ENCODE peak calls at places on chromosomes 1 and 21, in four cellular contexts. G, L, R and K are unnamed samples. For H3K4me1 and H3K36me3, the result is how much of the 10 kb centered on the place peaks cover.

GRCh38 chr1:182389619-182390047 is 2.0 kb downstream of the GLUL start:
- DNase-seq in R (peak), G (no peak), L (peak), K (no peak)

GRCh38 chr1:173414136-173414535 is 63.0 kb upstream of the PRDX6 start:
- DNase-seq in R (no peak), G (no peak), L (no peak), K (no peak)

GRCh38 chr1:26536521-26536920 is 7.0 kb downstream of the RPS6KA1 start:
- DNase-seq in R (no peak), L (no peak), G (no peak), K (no peak)

GRCh38 chr1:42966688-42967609 is 8.3 kb upstream of the SLC2A1 start:
- DNase-seq in G (no peak), R (peak), L (peak), K (no peak)

GRCh38 chr1:226479432-226479831 is 69.1 kb upstream of the STUM start:
- DNase-seq in G (no peak), L (no peak), R (no peak), K (no peak)

GRCh38 chr1:48036693-48037386 is 39.7 kb upstream of the TRABD2B start:
- DNase-seq in R (no peak), G (no peak), L (peak), K (no peak)

GRCh38 chr1:40039245-40039756 is 1.2 kb upstream of the CAP1 start:
- DNase-seq in G (peak), L (no peak), R (no peak), K (peak)

GRCh38 chr1:226764533-226764932 is 25.5 kb upstream of the ITPKB start:
- DNase-seq in R (no peak), L (no peak), G (no peak), K (no peak)

GRCh38 chr1:11458811-11459275 is 20.1 kb upstream of the DISP3 start:
- DNase-seq in L (no peak), R (no peak), G (no peak), K (no peak)

DNA sequence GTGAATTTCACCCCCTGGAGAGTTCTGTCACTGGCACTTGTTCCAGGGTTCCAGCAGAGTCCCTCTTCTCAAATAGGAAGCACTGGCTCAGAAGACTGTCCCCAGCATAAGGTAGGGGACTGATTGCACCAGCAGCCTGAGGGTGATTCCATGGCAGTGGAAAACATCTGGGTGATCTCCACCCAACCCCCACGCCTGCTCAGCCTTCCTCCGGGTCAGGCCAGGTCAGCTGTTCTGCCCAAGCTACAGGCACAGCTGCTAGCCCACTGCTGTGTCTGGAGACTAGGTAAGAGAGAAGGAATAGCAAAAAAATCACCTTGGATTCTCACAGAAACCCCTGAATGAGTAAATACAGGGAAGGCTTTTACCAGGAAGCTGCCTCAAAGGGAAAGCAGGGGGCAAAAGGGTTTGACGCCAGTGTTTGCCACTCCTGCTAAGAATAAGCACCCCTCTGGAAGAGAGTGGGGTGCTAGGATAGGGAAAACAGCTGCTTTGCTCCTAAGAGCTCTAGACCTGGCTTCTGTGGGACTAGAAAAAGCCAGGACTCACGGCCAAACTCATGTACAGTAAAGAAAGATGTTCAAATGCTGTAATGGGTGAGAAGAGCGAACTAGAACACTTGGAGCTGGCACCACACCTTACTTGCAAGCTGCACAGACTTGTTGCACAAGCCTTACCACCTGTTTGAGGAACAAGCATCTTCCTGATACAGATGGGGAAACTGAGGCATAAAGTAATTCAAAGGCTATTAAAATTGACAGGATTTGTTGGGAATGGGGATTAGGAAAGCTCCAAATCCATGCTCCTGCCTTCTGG is 1.0 kb upstream of the DENND2D start:
- DNase-seq in R (no peak), G (no peak), L (no peak), K (no peak)
- H3K27ac ChIP-seq in R (peak), G (peak), L (no peak), K (peak)

GRCh38 chr1:1780598-1781525 is 2.6 kb upstream of the NADK start:
- DNase-seq in G (no peak), R (no peak), L (peak), K (no peak)
- H3K4me1 ChIP-seq in G (half or more), R (under half), L (under half), K (under half)

GRCh38 chr1:231493421-231494185 is 34.9 kb upstream of the TSNAX start:
- DNase-seq in G (no peak), L (peak), R (no peak), K (no peak)
- H3K36me3 ChIP-seq in G (under half), L (under half), R (under half), K (under half)

GRCh38 chr1:58819719-58820118 is 35.9 kb upstream of the JUN start:
- DNase-seq in R (no peak), G (no peak), L (peak), K (no peak)

GRCh38 chr1:58816747-58817221 is 32.9 kb upstream of the JUN start:
- DNase-seq in G (no peak), R (no peak), L (peak), K (no peak)

GRCh38 chr1:58818075-58818474 is 34.2 kb upstream of the JUN start:
- DNase-seq in L (peak), R (no peak), G (no peak), K (no peak)

GRCh38 chr1:58821309-58821708 is 37.5 kb upstream of the JUN start:
- DNase-seq in G (no peak), L (no peak), R (no peak), K (no peak)

GRCh38 chr1:58818991-58819390 is 35.1 kb upstream of the JUN start:
- DNase-seq in L (no peak), R (no peak), G (no peak), K (no peak)
- H3K27ac ChIP-seq in L (no peak), R (no peak), G (no peak), K (no peak)

GRCh38 chr1:234759888-234760287 is 149.9 kb upstream of the IRF2BP2 start:
- DNase-seq in G (no peak), R (no peak), L (no peak), K (no peak)
- H3K4me1 ChIP-seq in G (under half), R (under half), L (under half), K (under half)

GRCh38 chr21:34870246-34870645 is 178.9 kb downstream of the RUNX1 start:
- DNase-seq in L (no peak), G (no peak), R (no peak), K (no peak)
- H3K36me3 ChIP-seq in L (half or more), G (under half), R (under half), K (under half)

GRCh38 chr1:59230622-59231021 is 66.3 kb upstream of the FGGY start:
- DNase-seq in L (peak), R (no peak), G (no peak), K (no peak)

GRCh38 chr1:59233444-59233843 is 63.5 kb upstream of the FGGY start:
- DNase-seq in G (no peak), L (no peak), R (no peak), K (no peak)

GRCh38 chr1:59232209-59232608 is 64.7 kb upstream of the FGGY start:
- DNase-seq in G (no peak), L (no peak), R (no peak), K (peak)

GRCh38 chr1:59225594-59225993 is 71.3 kb upstream of the FGGY start:
- DNase-seq in G (no peak), L (no peak), R (no peak), K (no peak)

GRCh38 chr1:59229138-59229537 is 67.8 kb upstream of the FGGY start:
- DNase-seq in G (no peak), L (peak), R (no peak), K (no peak)
- H3K27ac ChIP-seq in G (no peak), L (no peak), R (peak), K (peak)

DNA sequence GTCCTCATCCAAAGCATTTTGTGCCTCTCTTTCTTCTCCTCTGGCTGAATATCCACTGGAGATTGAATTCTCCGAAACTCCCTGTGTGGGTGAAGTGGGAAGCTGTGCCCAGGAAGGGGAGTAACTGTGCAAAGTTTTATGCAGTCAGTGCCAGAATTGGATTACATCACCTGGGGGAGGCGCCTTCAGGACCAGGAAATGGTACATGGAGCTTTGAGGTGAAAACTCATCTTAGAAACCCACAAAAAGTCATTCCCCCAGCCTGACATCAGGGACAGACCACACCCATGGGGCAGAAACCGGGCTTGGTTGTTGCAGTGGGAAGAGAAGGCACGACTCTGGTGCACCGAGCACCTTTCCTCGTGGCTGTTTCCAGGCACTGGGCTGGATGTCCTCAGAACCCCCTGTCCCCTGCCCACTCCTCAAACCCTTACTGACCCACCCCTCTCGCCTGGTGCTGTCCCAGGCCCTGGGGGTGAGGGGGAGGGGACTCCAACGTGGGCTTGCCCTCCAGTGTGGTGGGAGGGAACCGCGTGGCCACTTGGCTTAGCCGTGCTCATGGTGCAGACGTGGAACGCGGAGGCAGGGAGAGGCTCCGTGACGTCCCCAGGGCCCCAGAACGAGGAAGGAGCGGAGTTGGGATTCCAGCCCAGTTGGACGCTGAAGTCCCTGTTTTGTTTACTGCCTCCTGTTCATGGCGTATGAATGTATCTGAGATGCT is 15.7 kb downstream of the TFF3 start:
- DNase-seq in G (no peak), R (no peak), L (no peak), K (no peak)
- H3K4me1 ChIP-seq in G (under half), R (under half), L (under half), K (under half)